ENCODE peak calls at places on chromosomes 12 and 14, in nine cellular contexts. T is CD14-positive monocyte; O is NCI-H1048; Y is T-cell; A is left cardiac atrium; W is HTR-8/SVneo; K is endothelial cell of umbilical vein; P is stimulated activated CD4-positive, alpha-beta T cell treated with anti-CD3 and anti-CD28 coated beads, Interleukin-15, amount 100 ng/mL, for 48 hours; J is stimulated activated CD8-positive, alpha-beta memory T cell treated with anti-CD3 and anti-CD28 coated beads, Interleukin-2, amount 100 ng/mL, for 1 hour. B is an unnamed sample.

GRCh38 chr14:92297818-92298595 is 25.0 kb upstream of the SLC24A4 start:
- DNase-seq in A (no peak), Y (no peak), T (no peak), O (no peak), K (no peak), W (no peak), P (no peak), J (no peak), B (no peak)

GRCh38 chr12:24177889-24178288 is 228.4 kb upstream of the SOX5 start:
- DNase-seq in W (no peak), A (no peak), Y (no peak), T (no peak), K (no peak), J (no peak), P (no peak), O (no peak), B (no peak)

GRCh38 chr12:56029666-56030293 is 8.9 kb downstream of the IKZF4 start:
- DNase-seq in J (no peak), K (peak; percentile 76), Y (no peak), O (no peak), P (peak; percentile 25), A (peak; percentile 34), W (peak; percentile 52), T (no peak), B (peak; percentile 22)

GRCh38 chr12:26124491-26125450 is at the start of gene BHLHE41:
- DNase-seq in W (peak; percentile 34), J (no peak), P (no peak), K (peak; percentile 23), A (peak; percentile 71), T (no peak), Y (no peak), O (no peak), B (no peak)

GRCh38 chr14:73472182-73473114 is 14.1 kb upstream of the NUMB start:
- DNase-seq in T (no peak), P (no peak), K (peak; percentile 77), W (peak; percentile 92), J (no peak), Y (no peak), A (no peak), O (no peak), B (no peak)

GRCh38 chr12:55713721-55714120 is 2.1 kb upstream of the BLOC1S1 start:
- DNase-seq in J (no peak), A (no peak), W (no peak), Y (no peak), K (no peak), P (no peak), T (no peak), O (no peak), B (no peak)

GRCh38 chr12:22083167-22083566 is 37.1 kb downstream of the CMAS start:
- DNase-seq in P (no peak), Y (no peak), J (no peak), A (no peak), K (peak; percentile 56), T (no peak), W (no peak), O (no peak), B (no peak)

GRCh38 chr12:53481957-53482586 is 17.2 kb downstream of the MAP3K12 start:
- DNase-seq in O (no peak), J (no peak), A (no peak), T (no peak), K (no peak), P (no peak), W (no peak), Y (no peak), B (no peak)

GRCh38 chr14:64196668-64197411 is 97.3 kb downstream of the ESR2 start:
- DNase-seq in T (no peak), P (no peak), Y (no peak), J (no peak), W (peak; percentile 51), O (no peak), K (peak; percentile 22), A (peak; percentile 58), B (no peak)

GRCh38 chr12:40959041-40959440 is 229.1 kb upstream of the PDZRN4 start:
- DNase-seq in W (no peak), Y (no peak), K (no peak), T (no peak), O (no peak), P (no peak), J (no peak), A (no peak), B (no peak)

GRCh38 chr12:80268924-80269749 is 169.8 kb downstream of the OTOGL start:
- DNase-seq in T (no peak), O (no peak), J (no peak), W (peak; percentile 36), K (peak; percentile 92), A (no peak), Y (no peak), P (no peak), B (no peak)

GRCh38 chr12:132335179-132335756 is 5.9 kb upstream of the GALNT9 start:
- DNase-seq in Y (no peak), T (no peak), O (no peak), W (no peak), A (no peak), J (no peak), K (no peak), P (no peak), B (no peak)

GRCh38 chr14:103502877-103503276 is 19.8 kb downstream of the CKB start:
- DNase-seq in Y (no peak), P (no peak), J (no peak), K (no peak), O (no peak), A (peak; percentile 9), T (no peak), W (no peak), B (no peak)

GRCh38 chr12:10554228-10554970 is 48.7 kb downstream of the EIF2S3B start:
- DNase-seq in K (no peak), W (no peak), P (no peak), A (no peak), Y (peak; percentile 15), T (no peak), O (no peak), J (peak; percentile 16), B (no peak)

GRCh38 chr14:64762044-64763034 is 58.1 kb downstream of the PLEKHG3 start:
- DNase-seq in J (peak; percentile 14), T (no peak), A (peak; percentile 89), O (no peak), Y (peak; percentile 29), K (peak; percentile 89), W (peak; percentile 99), P (peak; percentile 15), B (peak; percentile 42)

GRCh38 chr12:121456551-121456950 is 56.6 kb downstream of the RNF34 start:
- DNase-seq in T (no peak), O (no peak), A (no peak), Y (no peak), K (no peak), P (no peak), J (no peak), W (no peak), B (no peak)

GRCh38 chr12:113700943-113701342 is 229.3 kb upstream of the LHX5 start:
- DNase-seq in K (no peak), J (no peak), O (no peak), Y (no peak), A (no peak), W (no peak), P (no peak), T (no peak), B (no peak)

GRCh38 chr14:101595887-101596721 is 34.8 kb downstream of the DIO3 start:
- DNase-seq in P (peak; percentile 10), Y (no peak), W (no peak), O (no peak), J (no peak), K (no peak), T (peak; percentile 43), A (no peak), B (no peak)

GRCh38 chr14:100532916-100533630 is 54.1 kb downstream of the BEGAIN start:
- DNase-seq in K (no peak), P (no peak), A (peak; percentile 41), O (no peak), T (peak; percentile 51), W (no peak), J (no peak), Y (no peak), B (no peak)

GRCh38 chr12:53047221-53048032 is 2.4 kb upstream of the TNS2 start:
- DNase-seq in A (peak; percentile 86), O (no peak), T (no peak), Y (peak; percentile 66), P (peak; percentile 55), J (peak; percentile 50), K (peak; percentile 32), W (peak; percentile 70), B (peak; percentile 55)

GRCh38 chr14:54108481-54109471 is 152.2 kb upstream of the BMP4 start:
- DNase-seq in T (no peak), Y (no peak), W (peak; percentile 28), K (peak; percentile 94), J (no peak), P (no peak), A (no peak), O (no peak), B (no peak)

GRCh38 chr12:54173066-54173726 is 15.6 kb downstream of the SMUG1 start:
- DNase-seq in W (no peak), Y (no peak), J (no peak), O (peak; percentile 40), T (no peak), K (peak; percentile 2), A (peak; percentile 43), P (no peak), B (no peak)